ENCODE peak calls at places on chromosomes 1 and 21, in five cellular contexts. M is B cell; G is hepatocyte; K is foreskin fibroblast; I is CD4-positive, alpha-beta T cell. E is an unnamed sample.

GRCh38 chr1:54003249-54003646 is 14.7 kb downstream of the LDLRAD1 start:
- DNase-seq in G (no peak), M (no peak), I (no peak), K (no peak), E (no peak)

GRCh38 chr1:58848818-58849411 is 65.1 kb upstream of the JUN start:
- DNase-seq in M (no peak), K (peak), G (peak), I (no peak), E (no peak)

GRCh38 chr1:31418626-31419025 is 5.6 kb downstream of the SERINC2 start:
- DNase-seq in G (no peak), K (no peak), I (no peak), M (no peak), E (no peak)

GRCh38 chr21:22351076-22351475 is 1352.9 kb downstream of the NCAM2 start:
- DNase-seq in M (no peak), K (no peak), I (no peak), G (no peak), E (no peak)

GRCh38 chr1:67144696-67145095 is 9.9 kb upstream of the C1orf141 start:
- DNase-seq in I (no peak), G (no peak), M (no peak), K (no peak), E (no peak)

GRCh38 chr1:208475951-208476824 is 232.0 kb upstream of the PLXNA2 start:
- DNase-seq in K (no peak), I (no peak), M (no peak), G (peak), E (no peak)

GRCh38 chr1:19452221-19452663 is 33.1 kb downstream of the CAPZB start:
- DNase-seq in M (no peak), I (no peak), G (no peak), K (peak), E (no peak)

GRCh38 chr1:193614817-193615216 is 428.4 kb upstream of the B3GALT2 start:
- DNase-seq in M (no peak), G (no peak), I (no peak), K (peak), E (no peak)

GRCh38 chr1:29022615-29023014 is 101.1 kb downstream of the TMEM200B start:
- DNase-seq in M (no peak), G (no peak), I (no peak), K (no peak), E (no peak)

GRCh38 chr1:64173300-64173940 is 30.0 kb upstream of the UBE2U start:
- DNase-seq in K (no peak), G (no peak), M (no peak), I (no peak), E (no peak)

GRCh38 chr1:227738820-227739219 is 3.6 kb downstream of the SNAP47 start:
- DNase-seq in G (no peak), K (no peak), I (no peak), M (no peak), E (no peak)

GRCh38 chr1:87399264-87399663 is 70.6 kb downstream of the LMO4 start:
- DNase-seq in K (no peak), I (no peak), G (no peak), M (no peak), E (no peak)

GRCh38 chr1:37808369-37809319 is 636 bp upstream of the YRDC start:
- DNase-seq in I (peak), M (no peak), K (peak), G (peak), E (peak)

GRCh38 chr1:27192039-27192529 is 37.2 kb upstream of the SLC9A1 start:
- DNase-seq in G (peak), I (no peak), M (no peak), K (peak), E (peak)

GRCh38 chr1:170194451-170194850 is 48.7 kb downstream of the NTMT2 start:
- DNase-seq in G (no peak), I (no peak), M (no peak), K (no peak), E (no peak)

GRCh38 chr1:36154765-36155559 is 998 bp upstream of the MAP7D1 start:
- DNase-seq in K (no peak), G (peak), M (no peak), I (no peak), E (no peak)

GRCh38 chr1:110207831-110208230 is 2.3 kb upstream of the KCNC4 start:
- DNase-seq in M (peak), K (no peak), G (peak), I (peak), E (no peak)

GRCh38 chr1:32962248-32962896 is 2.2 kb downstream of the RNF19B start:
- DNase-seq in K (no peak), G (no peak), I (no peak), M (peak), E (no peak)

GRCh38 chr1:94246692-94247145 is 9.3 kb upstream of the ARHGAP29 start:
- DNase-seq in G (peak), I (no peak), K (no peak), M (no peak), E (no peak)

GRCh38 chr1:17670587-17671313 is 84.4 kb upstream of the ACTL8 start:
- DNase-seq in G (no peak), K (no peak), I (no peak), M (no peak), E (no peak)

DNA sequence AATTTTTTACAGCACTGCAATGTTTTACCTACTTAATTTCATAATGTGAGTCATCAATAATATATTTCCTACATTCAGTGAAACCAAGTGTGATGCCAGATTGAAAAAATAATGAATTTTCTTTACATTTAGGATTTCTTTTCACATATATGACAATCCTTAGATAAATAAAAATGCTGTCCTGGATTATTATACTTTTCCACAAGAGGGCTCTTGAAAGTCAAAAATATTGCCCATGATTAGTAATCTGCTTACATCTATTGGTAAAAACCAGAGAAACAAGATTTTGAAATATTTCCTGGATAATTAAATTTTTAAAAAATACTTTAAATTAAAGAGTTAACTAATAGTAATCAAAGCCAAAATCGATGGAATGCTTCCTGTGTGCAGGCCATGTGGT is 86.8 kb upstream of the PLPPR4 start:
- DNase-seq in K (no peak), I (no peak), M (no peak), G (no peak), E (no peak)
- TF ChIP-seq CTCF in K (no peak), I (no peak), M (no peak), G (peak), E (no peak)

DNA sequence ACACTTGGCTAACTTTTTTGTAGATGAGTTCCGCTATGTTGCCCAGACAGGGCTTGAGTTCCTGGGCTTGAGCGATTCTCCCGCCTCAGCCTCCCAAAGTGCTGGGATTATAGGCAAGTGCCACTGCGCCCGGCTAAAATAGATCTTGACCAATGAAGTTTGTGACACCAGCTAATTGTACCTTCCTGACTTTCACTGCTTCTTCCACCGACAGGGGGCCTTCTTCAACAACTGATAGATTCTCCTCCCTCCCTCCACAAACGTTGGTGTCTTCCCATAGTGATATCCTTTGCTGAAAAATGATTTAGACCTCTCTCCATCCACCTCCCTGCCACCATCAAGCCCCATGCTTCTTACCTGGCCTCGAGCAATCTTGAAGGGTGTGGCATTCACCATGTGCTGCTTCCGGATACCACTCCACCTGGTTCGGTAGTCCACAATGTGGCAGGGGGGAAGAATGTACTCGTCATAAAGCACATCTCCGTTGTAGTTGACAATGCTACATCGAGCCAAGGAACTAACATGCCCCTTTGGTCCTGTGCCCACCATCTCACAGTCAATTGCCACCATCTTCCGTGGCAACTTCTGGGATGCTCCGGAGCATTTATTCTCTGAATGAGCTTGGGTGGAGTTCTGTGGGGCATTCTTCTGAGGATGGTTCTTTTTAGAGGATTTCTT is 1.6 kb upstream of the METTL25B start:
- DNase-seq in M (no peak), I (no peak), K (peak), G (peak), E (no peak)
- TF ChIP-seq CTCF in M (no peak), I (peak), K (peak), G (peak), E (peak)

GRCh38 chr1:116824631-116825399 is 70.6 kb downstream of the CD2 start:
- DNase-seq in M (no peak), I (no peak), K (no peak), G (no peak), E (no peak)

GRCh38 chr1:116825400-116825734 is 71.1 kb downstream of the CD2 start:
- DNase-seq in G (no peak), K (no peak), I (no peak), M (no peak), E (no peak)

GRCh38 chr1:116820362-116820761 is 66.1 kb downstream of the CD2 start:
- DNase-seq in M (no peak), K (peak), I (no peak), G (no peak), E (no peak)

GRCh38 chr1:116819081-116819480 is 64.9 kb downstream of the CD2 start:
- DNase-seq in G (no peak), K (no peak), M (no peak), I (no peak), E (no peak)

DNA sequence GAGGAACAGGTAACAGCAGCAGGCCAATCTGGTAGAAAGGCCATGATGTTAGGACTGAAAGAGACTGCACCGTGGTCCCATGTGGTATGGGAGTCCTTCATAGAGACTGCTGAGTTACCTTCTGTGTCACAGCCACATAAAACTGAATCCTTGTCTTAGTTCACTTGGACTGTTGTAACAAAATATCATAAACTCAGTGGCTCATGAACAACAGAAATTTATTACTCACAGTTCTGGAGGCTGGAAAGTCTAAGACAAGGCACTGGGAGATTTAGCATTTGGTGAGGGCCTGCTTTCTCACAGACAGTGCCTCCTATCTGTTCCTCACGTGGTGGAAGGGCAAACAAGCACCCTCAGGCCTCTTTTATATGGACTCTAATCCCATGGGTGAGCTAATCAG is 67.5 kb downstream of the CD2 start:
- DNase-seq in M (no peak), I (no peak), K (no peak), G (no peak), E (no peak)
- TF ChIP-seq CTCF in M (no peak), I (no peak), K (no peak), G (no peak), E (no peak)

GRCh38 chr1:212073490-212073889 is 37.9 kb downstream of the DTL start:
- DNase-seq in K (no peak), M (no peak), I (no peak), G (no peak), E (no peak)
- TF ChIP-seq CTCF in K (no peak), M (no peak), I (no peak), G (no peak), E (no peak)